ENCODE peak calls at places on chromosome 17, in nine cellular contexts. I is coronary artery, Z is astrocyte of the spinal cord, T is AG09309, G is hippocampal formation, S is ELF-1, F is GM10248, A is ureter, M is fibroblast of the conjunctiva. O is an unnamed sample.

GRCh38 chr17:17453088-17453487 is 23.7 kb upstream of the MED9 start:
- DNase-seq in I (peak), Z (no peak), T (no peak), G (no peak), S (no peak), F (no peak), A (no peak), M (no peak), O (no peak)

GRCh38 chr17:67125417-67125816 is 81.1 kb downstream of the CACNG1 start:
- DNase-seq in I (no peak), Z (no peak), T (no peak), G (no peak), S (no peak), F (no peak), A (no peak), M (no peak), O (no peak)

GRCh38 chr17:67725232-67726206 is 7.8 kb downstream of the NOL11 start:
- DNase-seq in I (no peak), Z (no peak), T (no peak), G (no peak), S (no peak), F (no peak), A (no peak), M (no peak), O (no peak)

GRCh38 chr17:53032861-53033271 is 789.9 kb upstream of the KIF2B start:
- DNase-seq in I (no peak), Z (peak), T (no peak), G (no peak), S (peak), F (no peak), A (no peak), M (peak), O (peak)

GRCh38 chr17:64382184-64382583 is 8.5 kb downstream of the PECAM1 start:
- DNase-seq in I (peak), Z (no peak), T (no peak), G (no peak), S (no peak), F (no peak), A (no peak), M (no peak), O (no peak)

GRCh38 chr17:41678411-41678906 is 10.2 kb upstream of the EIF1 start:
- DNase-seq in I (peak), Z (peak), T (no peak), G (no peak), S (no peak), F (no peak), A (no peak), M (no peak), O (no peak)

GRCh38 chr17:81909966-81910839 is 996 bp downstream of the PCYT2 start:
- DNase-seq in I (no peak), Z (no peak), T (no peak), G (no peak), S (peak), F (no peak), A (no peak), M (no peak), O (peak)

GRCh38 chr17:5809580-5810188 is 225.4 kb upstream of the NLRP1 start:
- DNase-seq in I (no peak), Z (peak), T (no peak), G (no peak), S (no peak), F (no peak), A (no peak), M (no peak), O (no peak)

GRCh38 chr17:60151355-60151754 is 1.6 kb downstream of the CA4 start:
- DNase-seq in I (no peak), Z (no peak), T (no peak), G (no peak), S (no peak), F (no peak), A (no peak), M (no peak), O (no peak)

GRCh38 chr17:41004397-41004796 is 4.5 kb downstream of the KRTAP3-1 start:
- DNase-seq in I (no peak), Z (no peak), T (no peak), G (no peak), S (no peak), F (no peak), A (no peak), M (no peak), O (no peak)

GRCh38 chr17:53919356-53919755 is 96.6 kb downstream of the KIF2B start:
- DNase-seq in I (no peak), Z (no peak), T (no peak), G (no peak), S (no peak), F (no peak), A (no peak), M (no peak), O (no peak)

GRCh38 chr17:78805301-78805700 is 23.2 kb upstream of the CYTH1 start:
- DNase-seq in I (no peak), Z (no peak), T (no peak), G (no peak), S (no peak), F (no peak), A (no peak), M (no peak), O (no peak)